ENCODE peak calls at places on chromosomes 7 and 10, in nine cellular contexts. One of them, this sample, is unnamed.

GRCh38 chr10:114389429-114389828 is 14.9 kb downstream of the AFAP1L2 start:
- DNase-seq in cardiac fibroblast: peak
- DNase-seq in choroid plexus epithelial cell: peak
- DNase-seq in kidney: no peak
- DNase-seq in lower lobe of right lung: no peak
- DNase-seq in A549: peak
- DNase-seq in GM06990: no peak
- DNase-seq in astrocyte of the spinal cord: peak
- DNase-seq in AG09309: no peak
- DNase-seq in this sample: no peak

GRCh38 chr10:129433266-129433665 is 33.8 kb upstream of the MGMT start:
- DNase-seq in cardiac fibroblast: no peak
- DNase-seq in choroid plexus epithelial cell: no peak
- DNase-seq in kidney: no peak
- DNase-seq in lower lobe of right lung: no peak
- DNase-seq in A549: no peak
- DNase-seq in GM06990: no peak
- DNase-seq in astrocyte of the spinal cord: no peak
- DNase-seq in AG09309: no peak
- DNase-seq in this sample: no peak

GRCh38 chr10:119409906-119410305 is 132.6 kb downstream of the RGS10 start:
- DNase-seq in cardiac fibroblast: peak
- DNase-seq in choroid plexus epithelial cell: peak
- DNase-seq in kidney: peak
- DNase-seq in lower lobe of right lung: peak
- DNase-seq in A549: no peak
- DNase-seq in GM06990: no peak
- DNase-seq in astrocyte of the spinal cord: peak
- DNase-seq in AG09309: no peak
- DNase-seq in this sample: no peak

GRCh38 chr10:11236234-11236633 is 218.6 kb downstream of the CELF2 start:
- DNase-seq in cardiac fibroblast: no peak
- DNase-seq in choroid plexus epithelial cell: no peak
- DNase-seq in kidney: no peak
- DNase-seq in lower lobe of right lung: no peak
- DNase-seq in A549: no peak
- DNase-seq in GM06990: peak
- DNase-seq in astrocyte of the spinal cord: no peak
- DNase-seq in AG09309: no peak
- DNase-seq in this sample: no peak

GRCh38 chr10:91712315-91712714 is 79.4 kb upstream of the PPP1R3C start:
- DNase-seq in cardiac fibroblast: no peak
- DNase-seq in choroid plexus epithelial cell: peak
- DNase-seq in kidney: no peak
- DNase-seq in lower lobe of right lung: no peak
- DNase-seq in A549: no peak
- DNase-seq in GM06990: no peak
- DNase-seq in astrocyte of the spinal cord: no peak
- DNase-seq in AG09309: no peak
- DNase-seq in this sample: no peak

GRCh38 chr7:157117796-157118195 is 20.9 kb upstream of the UBE3C start:
- DNase-seq in cardiac fibroblast: no peak
- DNase-seq in choroid plexus epithelial cell: no peak
- DNase-seq in kidney: no peak
- DNase-seq in lower lobe of right lung: no peak
- DNase-seq in A549: no peak
- DNase-seq in GM06990: no peak
- DNase-seq in astrocyte of the spinal cord: no peak
- DNase-seq in AG09309: no peak
- DNase-seq in this sample: no peak

GRCh38 chr7:47737606-47738005 is 155.7 kb upstream of the TNS3 start:
- DNase-seq in cardiac fibroblast: no peak
- DNase-seq in choroid plexus epithelial cell: no peak
- DNase-seq in kidney: no peak
- DNase-seq in lower lobe of right lung: no peak
- DNase-seq in A549: no peak
- DNase-seq in GM06990: no peak
- DNase-seq in astrocyte of the spinal cord: no peak
- DNase-seq in AG09309: no peak
- DNase-seq in this sample: no peak

GRCh38 chr7:24728503-24729364 is 28.5 kb downstream of the GSDME start:
- DNase-seq in cardiac fibroblast: peak
- DNase-seq in choroid plexus epithelial cell: no peak
- DNase-seq in kidney: no peak
- DNase-seq in lower lobe of right lung: no peak
- DNase-seq in A549: no peak
- DNase-seq in GM06990: no peak
- DNase-seq in astrocyte of the spinal cord: no peak
- DNase-seq in AG09309: no peak
- DNase-seq in this sample: no peak

GRCh38 chr10:72254891-72255568 is 18.7 kb upstream of the DDIT4 start:
- DNase-seq in cardiac fibroblast: peak
- DNase-seq in choroid plexus epithelial cell: peak
- DNase-seq in kidney: peak
- DNase-seq in lower lobe of right lung: peak
- DNase-seq in A549: peak
- DNase-seq in GM06990: no peak
- DNase-seq in astrocyte of the spinal cord: peak
- DNase-seq in AG09309: no peak
- DNase-seq in this sample: no peak

GRCh38 chr7:75915416-75916156 is 631 bp downstream of the POR start:
- DNase-seq in cardiac fibroblast: peak
- DNase-seq in choroid plexus epithelial cell: peak
- DNase-seq in kidney: peak
- DNase-seq in lower lobe of right lung: no peak
- DNase-seq in A549: no peak
- DNase-seq in GM06990: peak
- DNase-seq in astrocyte of the spinal cord: no peak
- DNase-seq in AG09309: no peak
- DNase-seq in this sample: no peak

GRCh38 chr10:48970046-48970445 is 30.4 kb upstream of the LRRC18 start:
- DNase-seq in cardiac fibroblast: no peak
- DNase-seq in choroid plexus epithelial cell: no peak
- DNase-seq in kidney: no peak
- DNase-seq in lower lobe of right lung: no peak
- DNase-seq in A549: no peak
- DNase-seq in GM06990: no peak
- DNase-seq in astrocyte of the spinal cord: no peak
- DNase-seq in AG09309: no peak
- DNase-seq in this sample: no peak
- TF ChIP-seq CTCF in cardiac fibroblast: no peak
- TF ChIP-seq CTCF in choroid plexus epithelial cell: no peak
- TF ChIP-seq CTCF in kidney: no peak
- TF ChIP-seq CTCF in lower lobe of right lung: no peak
- TF ChIP-seq CTCF in A549: no peak
- TF ChIP-seq CTCF in GM06990: no peak
- TF ChIP-seq CTCF in astrocyte of the spinal cord: no peak
- TF ChIP-seq CTCF in AG09309: no peak
- TF ChIP-seq CTCF in this sample: no peak

GRCh38 chr10:14603539-14604102 is 171.1 kb downstream of the FAM107B start:
- DNase-seq in cardiac fibroblast: no peak
- DNase-seq in choroid plexus epithelial cell: no peak
- DNase-seq in kidney: peak
- DNase-seq in lower lobe of right lung: no peak
- DNase-seq in A549: no peak
- DNase-seq in GM06990: no peak
- DNase-seq in astrocyte of the spinal cord: no peak
- DNase-seq in AG09309: no peak
- DNase-seq in this sample: no peak

GRCh38 chr10:14600065-14600464 is 174.6 kb downstream of the FAM107B start:
- DNase-seq in cardiac fibroblast: no peak
- DNase-seq in choroid plexus epithelial cell: no peak
- DNase-seq in kidney: no peak
- DNase-seq in lower lobe of right lung: no peak
- DNase-seq in A549: no peak
- DNase-seq in GM06990: no peak
- DNase-seq in astrocyte of the spinal cord: no peak
- DNase-seq in AG09309: no peak
- DNase-seq in this sample: no peak

GRCh38 chr10:14604181-14605142 is 170.2 kb downstream of the FAM107B start:
- DNase-seq in cardiac fibroblast: peak
- DNase-seq in choroid plexus epithelial cell: peak
- DNase-seq in kidney: peak
- DNase-seq in lower lobe of right lung: peak
- DNase-seq in A549: peak
- DNase-seq in GM06990: peak
- DNase-seq in astrocyte of the spinal cord: peak
- DNase-seq in AG09309: no peak
- DNase-seq in this sample: no peak

GRCh38 chr10:14602807-14603538 is 171.7 kb downstream of the FAM107B start:
- DNase-seq in cardiac fibroblast: no peak
- DNase-seq in choroid plexus epithelial cell: peak
- DNase-seq in kidney: no peak
- DNase-seq in lower lobe of right lung: no peak
- DNase-seq in A549: no peak
- DNase-seq in GM06990: no peak
- DNase-seq in astrocyte of the spinal cord: peak
- DNase-seq in AG09309: no peak
- DNase-seq in this sample: no peak

GRCh38 chr10:14601872-14602725 is 172.6 kb downstream of the FAM107B start:
- DNase-seq in cardiac fibroblast: peak
- DNase-seq in choroid plexus epithelial cell: peak
- DNase-seq in kidney: peak
- DNase-seq in lower lobe of right lung: peak
- DNase-seq in A549: peak
- DNase-seq in GM06990: peak
- DNase-seq in astrocyte of the spinal cord: peak
- DNase-seq in AG09309: no peak
- DNase-seq in this sample: no peak
- H3K4me3 ChIP-seq in cardiac fibroblast: no peak
- H3K4me3 ChIP-seq in choroid plexus epithelial cell: peak
- H3K4me3 ChIP-seq in kidney: peak
- H3K4me3 ChIP-seq in lower lobe of right lung: peak
- H3K4me3 ChIP-seq in A549: peak
- H3K4me3 ChIP-seq in GM06990: peak
- H3K4me3 ChIP-seq in astrocyte of the spinal cord: no peak
- H3K4me3 ChIP-seq in AG09309: peak
- H3K4me3 ChIP-seq in this sample: peak

DNA sequence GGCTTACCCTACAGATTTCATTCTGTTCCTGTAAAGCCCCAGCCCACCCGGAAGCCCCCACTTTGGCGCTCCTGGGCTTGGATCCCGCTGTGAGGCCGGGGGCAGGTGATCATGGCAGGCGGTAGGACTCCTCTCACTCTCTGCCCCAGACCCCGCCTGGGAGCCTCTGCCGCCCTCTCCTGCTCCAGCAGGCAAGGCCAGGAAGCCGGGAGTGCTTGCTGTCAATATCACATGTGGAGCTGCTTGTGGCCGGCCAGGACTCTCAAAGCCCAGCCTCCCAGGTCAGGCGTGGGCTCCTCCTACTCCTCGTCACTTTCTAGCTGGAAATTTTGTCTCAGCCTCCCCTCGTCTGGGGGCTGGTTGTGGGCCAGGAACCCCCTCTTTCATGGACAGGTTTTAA is 273.5 kb upstream of the PODXL start:
- DNase-seq in cardiac fibroblast: no peak
- DNase-seq in choroid plexus epithelial cell: peak
- DNase-seq in kidney: no peak
- DNase-seq in lower lobe of right lung: no peak
- DNase-seq in A549: no peak
- DNase-seq in GM06990: no peak
- DNase-seq in astrocyte of the spinal cord: no peak
- DNase-seq in AG09309: no peak
- DNase-seq in this sample: no peak
- TF ChIP-seq CTCF in cardiac fibroblast: no peak
- TF ChIP-seq CTCF in choroid plexus epithelial cell: no peak
- TF ChIP-seq CTCF in kidney: no peak
- TF ChIP-seq CTCF in lower lobe of right lung: no peak
- TF ChIP-seq CTCF in A549: no peak
- TF ChIP-seq CTCF in GM06990: no peak
- TF ChIP-seq CTCF in astrocyte of the spinal cord: no peak
- TF ChIP-seq CTCF in AG09309: no peak
- TF ChIP-seq CTCF in this sample: no peak

DNA sequence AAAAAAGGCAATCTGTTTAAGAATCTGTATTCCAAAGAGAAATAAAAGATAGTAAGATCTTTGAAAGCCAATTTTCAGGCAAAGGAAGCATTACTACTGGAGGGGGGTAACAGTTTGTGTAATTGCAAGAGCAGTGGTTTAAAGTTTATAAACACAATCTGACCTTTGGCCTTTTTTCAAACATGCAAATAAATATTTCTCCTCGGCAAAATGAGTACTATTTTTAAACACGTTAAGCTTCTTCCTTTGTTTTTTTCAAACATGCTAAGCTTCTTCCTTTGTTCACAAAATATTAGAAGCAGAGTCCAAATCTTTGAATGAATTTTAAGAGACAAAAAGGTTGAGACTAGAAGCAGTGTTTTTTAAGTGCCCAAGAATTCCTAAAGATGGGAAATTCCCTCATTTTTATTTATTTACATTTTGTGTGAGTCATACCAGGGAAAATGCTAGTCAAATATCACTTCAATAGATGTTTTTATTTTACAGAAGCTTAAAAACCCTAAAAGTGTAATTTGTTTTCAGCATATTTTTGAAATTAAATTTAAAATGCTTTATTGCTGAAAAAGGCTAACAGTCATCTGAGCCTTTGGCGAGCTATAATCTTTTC is 229.3 kb downstream of the GPR37 start:
- DNase-seq in cardiac fibroblast: no peak
- DNase-seq in choroid plexus epithelial cell: peak
- DNase-seq in kidney: no peak
- DNase-seq in lower lobe of right lung: no peak
- DNase-seq in A549: no peak
- DNase-seq in GM06990: no peak
- DNase-seq in astrocyte of the spinal cord: peak
- DNase-seq in AG09309: no peak
- DNase-seq in this sample: no peak
- H3K4me3 ChIP-seq in cardiac fibroblast: no peak
- H3K4me3 ChIP-seq in choroid plexus epithelial cell: no peak
- H3K4me3 ChIP-seq in kidney: no peak
- H3K4me3 ChIP-seq in lower lobe of right lung: no peak
- H3K4me3 ChIP-seq in A549: no peak
- H3K4me3 ChIP-seq in GM06990: no peak
- H3K4me3 ChIP-seq in astrocyte of the spinal cord: no peak
- H3K4me3 ChIP-seq in AG09309: no peak
- H3K4me3 ChIP-seq in this sample: no peak

GRCh38 chr7:97818066-97818663 is 54.0 kb downstream of the ASNS start:
- DNase-seq in cardiac fibroblast: no peak
- DNase-seq in choroid plexus epithelial cell: no peak
- DNase-seq in kidney: no peak
- DNase-seq in lower lobe of right lung: no peak
- DNase-seq in A549: no peak
- DNase-seq in GM06990: no peak
- DNase-seq in astrocyte of the spinal cord: no peak
- DNase-seq in AG09309: no peak
- DNase-seq in this sample: no peak

DNA sequence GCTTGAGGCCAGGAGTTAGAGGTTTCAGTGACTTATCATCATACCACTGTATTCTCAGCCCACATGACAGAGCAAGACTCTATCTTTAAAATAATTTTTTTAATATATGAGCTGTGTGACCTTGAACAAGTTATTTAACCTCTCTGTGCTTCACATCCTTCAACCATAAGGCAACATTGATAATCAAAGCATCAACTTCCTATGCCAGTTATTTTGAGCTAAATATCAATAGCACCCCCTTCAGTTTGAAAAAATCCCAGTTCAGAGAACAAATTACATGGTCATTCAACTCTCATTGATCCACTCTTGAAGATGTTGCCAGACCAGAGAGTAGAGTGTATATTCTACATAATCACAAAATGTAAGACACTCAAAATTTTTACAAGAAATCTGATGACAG is 53.0 kb downstream of the ASNS start:
- DNase-seq in cardiac fibroblast: no peak
- DNase-seq in choroid plexus epithelial cell: no peak
- DNase-seq in kidney: no peak
- DNase-seq in lower lobe of right lung: no peak
- DNase-seq in A549: peak
- DNase-seq in GM06990: no peak
- DNase-seq in astrocyte of the spinal cord: no peak
- DNase-seq in AG09309: no peak
- DNase-seq in this sample: no peak
- TF ChIP-seq CTCF in cardiac fibroblast: no peak
- TF ChIP-seq CTCF in choroid plexus epithelial cell: no peak
- TF ChIP-seq CTCF in kidney: no peak
- TF ChIP-seq CTCF in lower lobe of right lung: no peak
- TF ChIP-seq CTCF in A549: peak
- TF ChIP-seq CTCF in GM06990: peak
- TF ChIP-seq CTCF in astrocyte of the spinal cord: no peak
- TF ChIP-seq CTCF in AG09309: no peak
- TF ChIP-seq CTCF in this sample: no peak

This sample was measured in HFF-Myc.